ENCODE peak calls at places on chromosomes 16 and 17, in five cellular contexts. Z is IMR-90, U is H1, D is neuronal stem cell, N is H9. J is an unnamed sample.

GRCh38 chr17:65278820-65279184 is 141.6 kb downstream of the RGS9 start:
- DNase-seq in N (peak), U (no peak), D (no peak), Z (no peak), J (no peak)

GRCh38 chr17:56809106-56809819 is 24.5 kb downstream of the C17orf67 start:
- DNase-seq in Z (no peak), U (no peak), D (no peak), N (no peak), J (no peak)

GRCh38 chr17:6670999-6671398 is 19.4 kb downstream of the C17orf100 start:
- DNase-seq in D (no peak), N (no peak), U (no peak), Z (no peak), J (no peak)

GRCh38 chr17:17300624-17301568 is 2.3 kb upstream of the NT5M start:
- DNase-seq in D (peak), Z (peak), U (peak), N (peak), J (peak)

GRCh38 chr17:1779571-1780074 is 17.8 kb downstream of the SERPINF1 start:
- DNase-seq in D (no peak), Z (peak), U (no peak), N (no peak), J (no peak)

GRCh38 chr16:70395345-70395901 is 43.5 kb downstream of the ST3GAL2 start:
- DNase-seq in N (peak), U (peak), Z (peak), D (peak), J (peak)

GRCh38 chr16:30527635-30528178 is 1.3 kb upstream of the ZNF768 start:
- DNase-seq in Z (no peak), N (no peak), D (no peak), U (no peak), J (no peak)

GRCh38 chr17:6366144-6366755 is 68.7 kb downstream of the AIPL1 start:
- DNase-seq in Z (peak), N (peak), U (no peak), D (no peak), J (peak)

GRCh38 chr16:64782484-64782883 is 339.4 kb downstream of the CDH11 start:
- DNase-seq in Z (peak), N (no peak), U (no peak), D (no peak), J (no peak)

GRCh38 chr16:88770459-88771293 is 14.3 kb downstream of the PIEZO1 start:
- DNase-seq in U (peak), D (peak), N (peak), Z (peak), J (peak)

GRCh38 chr16:23013484-23013883 is 135.8 kb downstream of the USP31 start:
- DNase-seq in D (no peak), U (no peak), N (no peak), Z (peak), J (peak)

GRCh38 chr16:31215287-31216115 is 1.4 kb downstream of the PYDC1 start:
- DNase-seq in Z (peak), N (peak), D (peak), U (peak), J (peak)

GRCh38 chr17:37699285-37699973 is 45.4 kb downstream of the HNF1B start:
- DNase-seq in N (no peak), U (no peak), D (no peak), Z (no peak), J (no peak)

GRCh38 chr16:21656795-21657768 is 4.7 kb upstream of the IGSF6 start:
- DNase-seq in U (no peak), Z (peak), N (no peak), D (peak), J (peak)

GRCh38 chr17:78678220-78678554 is 101.0 kb upstream of the DNAH17 start:
- DNase-seq in Z (no peak), D (no peak), N (no peak), U (no peak), J (no peak)

GRCh38 chr16:65142276-65142675 is 20.4 kb upstream of the CDH11 start:
- DNase-seq in N (no peak), D (no peak), Z (peak), U (no peak), J (no peak)

GRCh38 chr16:89574681-89575246 is 794 bp upstream of the CPNE7 start:
- DNase-seq in D (no peak), N (peak), U (no peak), Z (peak), J (peak)

GRCh38 chr16:50778284-50779163 is 36.6 kb downstream of the CYLD start:
- DNase-seq in Z (no peak), U (no peak), N (no peak), D (no peak), J (no peak)

GRCh38 chr16:13193721-13194120 is 292.3 kb downstream of the SHISA9 start:
- DNase-seq in U (no peak), N (no peak), Z (no peak), D (no peak), J (no peak)

GRCh38 chr16:21156767-21157467 is 1.6 kb upstream of the LDAF1 start:
- DNase-seq in N (peak), Z (peak), U (no peak), D (peak), J (peak)

GRCh38 chr17:54900457-54901229 is at the start of gene TOM1L1:
- DNase-seq in D (peak), N (peak), Z (peak), U (peak), J (peak)

GRCh38 chr17:34306466-34306865 is 12.8 kb upstream of the CCL8 start:
- DNase-seq in D (no peak), Z (peak), N (peak), U (peak), J (peak)

GRCh38 chr16:58491-59439 is 5.1 kb downstream of the SNRNP25 start:
- DNase-seq in U (no peak), Z (no peak), N (no peak), D (no peak), J (no peak)

GRCh38 chr17:61005358-61005757 is 327.7 kb downstream of the BCAS3 start:
- DNase-seq in D (no peak), Z (no peak), N (no peak), U (no peak), J (no peak)

GRCh38 chr16:17149904-17150483 is 320.8 kb downstream of the XYLT1 start:
- DNase-seq in Z (no peak), U (no peak), D (peak), N (no peak), J (peak)

GRCh38 chr16:79609861-79610260 is 9.3 kb upstream of the MAF start:
- DNase-seq in U (no peak), N (no peak), D (no peak), Z (no peak), J (no peak)

GRCh38 chr17:66652840-66653507 is 181.9 kb upstream of the CACNG5 start:
- DNase-seq in D (no peak), N (no peak), U (no peak), Z (peak), J (no peak)

GRCh38 chr17:64218066-64218465 is 45.0 kb downstream of the TEX2 start:
- DNase-seq in D (no peak), Z (no peak), U (no peak), N (no peak), J (no peak)

GRCh38 chr17:19268611-19269010 is 31.4 kb downstream of the EPN2 start:
- DNase-seq in Z (no peak), N (no peak), U (no peak), D (no peak), J (no peak)

GRCh38 chr16:89374393-89374948 is 115.9 kb downstream of the ANKRD11 start:
- DNase-seq in N (peak), U (no peak), D (no peak), Z (peak), J (peak)

GRCh38 chr16:3656491-3657468 is 2.3 kb downstream of the DNASE1 start:
- DNase-seq in N (peak), D (no peak), Z (no peak), U (no peak), J (no peak)

GRCh38 chr16:75402821-75403475 is 30.4 kb downstream of the CFDP1 start:
- DNase-seq in N (no peak), D (no peak), Z (peak), U (no peak), J (peak)

GRCh38 chr17:17121162-17121561 is 78.9 kb downstream of the MPRIP start:
- DNase-seq in Z (no peak), U (no peak), D (no peak), N (no peak), J (no peak)

GRCh38 chr17:60390223-60390622 is 1.7 kb downstream of the USP32 start:
- DNase-seq in U (no peak), D (no peak), Z (peak), N (no peak), J (no peak)

GRCh38 chr16:29147710-29148425 is 163.0 kb downstream of the LAT start:
- DNase-seq in N (no peak), D (no peak), U (no peak), Z (no peak), J (no peak)

GRCh38 chr17:27461192-27461859 is 5.1 kb downstream of the KSR1 start:
- DNase-seq in U (no peak), N (no peak), Z (no peak), D (no peak), J (peak)

GRCh38 chr17:18356624-18357023 is 6.7 kb downstream of the SHMT1 start:
- DNase-seq in Z (peak), U (no peak), D (no peak), N (no peak), J (no peak)

GRCh38 chr17:8155341-8156173 is 3.4 kb upstream of the PER1 start:
- DNase-seq in D (no peak), Z (no peak), N (no peak), U (no peak), J (no peak)

GRCh38 chr17:8153550-8153956 is 1.3 kb upstream of the PER1 start:
- DNase-seq in Z (peak), D (no peak), N (peak), U (no peak), J (peak)

GRCh38 chr17:8153957-8154607 is 1.9 kb upstream of the PER1 start:
- DNase-seq in N (peak), U (peak), Z (peak), D (peak), J (peak)

GRCh38 chr17:8152981-8153549 is 861 bp upstream of the PER1 start:
- DNase-seq in U (no peak), Z (no peak), D (no peak), N (peak), J (no peak)

GRCh38 chr17:8154608-8155152 is 2.5 kb upstream of the PER1 start:
- DNase-seq in U (no peak), N (no peak), D (no peak), Z (no peak), J (no peak)
- H2BK120ac ChIP-seq in U (no peak), N (no peak), D (no peak), Z (no peak), J (no peak)

GRCh38 chr16:72996291-72997062 is 51.5 kb downstream of the ZFHX3 start:
- DNase-seq in N (no peak), D (no peak), U (no peak), Z (no peak), J (no peak)
- H2BK120ac ChIP-seq in N (no peak), D (no peak), U (no peak), Z (no peak), J (no peak)

GRCh38 chr16:67407176-67407787 is 9.0 kb downstream of the ZDHHC1 start:
- DNase-seq in Z (peak), U (no peak), D (no peak), N (no peak), J (no peak)
- H2BK120ac ChIP-seq in Z (peak), U (no peak), D (no peak), N (no peak), J (no peak)

GRCh38 chr17:40061532-40062038 is 1.2 kb upstream of the THRA start:
- DNase-seq in Z (no peak), D (no peak), N (no peak), U (no peak), J (no peak)

GRCh38 chr17:40063915-40064531 is 1.3 kb downstream of the THRA start:
- DNase-seq in D (no peak), N (peak), Z (no peak), U (no peak), J (no peak)

GRCh38 chr17:40063034-40063765 is 435 bp downstream of the THRA start:
- DNase-seq in D (no peak), Z (no peak), U (no peak), N (peak), J (peak)

GRCh38 chr17:40060887-40061480 is 1.8 kb upstream of the THRA start:
- DNase-seq in N (no peak), D (no peak), Z (no peak), U (no peak), J (no peak)

GRCh38 chr17:40062347-40063033 is at the start of gene THRA:
- DNase-seq in D (no peak), U (no peak), Z (peak), N (peak), J (peak)
- H2BK120ac ChIP-seq in D (peak), U (peak), Z (peak), N (no peak), J (peak)

DNA sequence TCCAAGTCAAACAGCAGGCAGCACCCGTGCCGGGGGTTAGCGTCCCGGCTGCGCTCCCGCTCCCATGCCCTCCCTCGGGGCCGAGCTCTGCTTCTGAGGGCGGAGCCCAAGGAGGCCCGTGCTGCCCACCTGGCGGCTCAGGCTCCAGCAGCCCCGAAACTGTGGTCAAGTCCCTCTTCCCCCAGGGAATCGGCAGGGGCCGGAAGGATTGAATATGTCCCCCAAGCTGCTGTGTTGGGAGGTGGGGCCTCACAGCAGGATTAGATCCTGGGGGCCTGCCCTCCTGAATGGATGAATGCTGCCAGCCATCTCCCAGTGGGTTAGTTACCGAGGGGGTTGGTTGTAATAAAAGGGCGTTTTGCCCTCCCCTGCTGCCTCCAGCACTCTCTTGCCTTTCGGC is 33.9 kb downstream of the MAP2K3 start:
- DNase-seq in N (peak), D (no peak), U (peak), Z (no peak), J (no peak)
- H2BK120ac ChIP-seq in N (no peak), D (no peak), U (no peak), Z (no peak), J (no peak)